ENCODE peak calls at places on chromosomes 16 and 17, in seven cellular contexts. E, O, W, R, I, U and V are unnamed samples.

GRCh38 chr17:48127371-48128051 is 19.9 kb downstream of the SNX11 start:
- DNase-seq in O (no peak), U (no peak), I (peak), E (peak), R (no peak), W (no peak), V (peak)

GRCh38 chr16:8080817-8081216 is 509.5 kb downstream of the TMEM114 start:
- DNase-seq in I (no peak), O (no peak), E (no peak), W (no peak), R (no peak), U (no peak), V (no peak)

GRCh38 chr16:3157229-3158013 is 22.6 kb downstream of the ZNF213 start:
- DNase-seq in U (peak), E (peak), I (peak), R (peak), W (peak), O (peak), V (peak)

GRCh38 chr17:72063262-72063661 is 57.6 kb upstream of the SOX9 start:
- DNase-seq in I (no peak), W (no peak), U (no peak), O (no peak), E (no peak), R (no peak), V (no peak)

GRCh38 chr16:30720086-30720485 is 21.1 kb downstream of the SRCAP start:
- DNase-seq in R (no peak), E (peak), U (no peak), W (no peak), I (no peak), O (no peak), V (no peak)

GRCh38 chr17:226773-227580 is 45.5 kb upstream of the DOC2B start:
- DNase-seq in O (no peak), R (peak), E (peak), I (no peak), W (no peak), U (peak), V (no peak)

GRCh38 chr16:19696312-19696711 is 21.7 kb downstream of the KNOP1 start:
- DNase-seq in R (peak), I (peak), U (no peak), W (peak), E (peak), O (peak), V (peak)

GRCh38 chr17:49414271-49414621 is 436 bp downstream of the PHB1 start:
- DNase-seq in U (no peak), I (no peak), E (no peak), O (no peak), R (no peak), W (no peak), V (no peak)

GRCh38 chr16:51149721-51150158 is 1.3 kb downstream of the SALL1 start:
- DNase-seq in U (peak), R (no peak), I (no peak), W (no peak), O (no peak), E (no peak), V (no peak)

GRCh38 chr16:62041401-62041800 is 5.2 kb upstream of the CDH8 start:
- DNase-seq in E (no peak), U (peak), O (no peak), W (no peak), R (no peak), I (peak), V (peak)

GRCh38 chr16:68907297-68907999 is 64.1 kb downstream of the TANGO6 start:
- DNase-seq in E (no peak), O (no peak), W (no peak), U (peak), R (no peak), I (no peak), V (no peak)

GRCh38 chr17:32157225-32157624 is 14.9 kb downstream of the RHOT1 start:
- DNase-seq in E (no peak), O (no peak), R (no peak), U (no peak), W (no peak), I (peak), V (peak)

GRCh38 chr16:72211085-72211484 is 39.1 kb upstream of the PMFBP1 start:
- DNase-seq in E (no peak), I (no peak), W (no peak), O (no peak), R (no peak), U (no peak), V (no peak)

GRCh38 chr17:78144146-78144719 is 2.0 kb upstream of the C17orf99 start:
- DNase-seq in O (peak), I (peak), R (peak), W (no peak), U (no peak), E (peak), V (peak)

GRCh38 chr16:81537721-81538561 is 93.3 kb downstream of the CMIP start:
- DNase-seq in R (peak), O (no peak), U (no peak), E (peak), W (no peak), I (no peak), V (no peak)
- TF ChIP-seq CTCF in R (no peak), O (no peak), U (no peak), E (no peak), W (no peak), I (no peak), V (no peak)

DNA sequence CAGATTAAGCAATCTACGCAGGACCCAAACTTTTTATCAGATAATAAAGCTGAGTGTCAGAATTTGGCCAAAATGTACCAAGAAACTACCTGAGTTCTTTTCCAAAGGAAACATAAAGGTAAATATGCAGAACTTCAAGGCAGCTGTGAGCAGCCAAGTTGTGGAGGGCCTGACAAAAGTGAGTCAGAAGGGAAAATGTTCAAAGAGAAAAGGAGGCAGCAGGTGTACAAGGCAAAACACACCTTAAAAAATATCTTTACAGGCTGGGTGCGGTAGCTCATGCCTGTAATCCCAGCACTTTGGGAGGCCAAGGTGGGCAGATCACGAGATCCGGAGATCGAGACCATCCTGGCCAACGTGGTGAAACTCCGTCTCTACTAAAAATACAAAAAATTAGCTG is 7.0 kb upstream of the KANSL1 start:
- DNase-seq in U (no peak), E (no peak), W (no peak), I (no peak), O (no peak), R (no peak), V (no peak)
- TF ChIP-seq CTCF in U (no peak), E (no peak), W (no peak), I (no peak), O (no peak), R (no peak), V (no peak)

GRCh38 chr16:77499373-77500285 is 64.8 kb upstream of the ADAMTS18 start:
- DNase-seq in W (no peak), R (no peak), E (no peak), I (peak), U (no peak), O (peak), V (peak)
- TF ChIP-seq CTCF in W (no peak), R (no peak), E (no peak), I (no peak), U (no peak), O (no peak), V (no peak)

GRCh38 chr17:50697663-50698272 is 9.9 kb downstream of the ANKRD40 start:
- DNase-seq in I (no peak), O (no peak), R (no peak), E (no peak), U (no peak), W (no peak), V (no peak)
- TF ChIP-seq CTCF in I (no peak), O (no peak), R (no peak), E (peak), U (peak), W (no peak), V (no peak)

DNA sequence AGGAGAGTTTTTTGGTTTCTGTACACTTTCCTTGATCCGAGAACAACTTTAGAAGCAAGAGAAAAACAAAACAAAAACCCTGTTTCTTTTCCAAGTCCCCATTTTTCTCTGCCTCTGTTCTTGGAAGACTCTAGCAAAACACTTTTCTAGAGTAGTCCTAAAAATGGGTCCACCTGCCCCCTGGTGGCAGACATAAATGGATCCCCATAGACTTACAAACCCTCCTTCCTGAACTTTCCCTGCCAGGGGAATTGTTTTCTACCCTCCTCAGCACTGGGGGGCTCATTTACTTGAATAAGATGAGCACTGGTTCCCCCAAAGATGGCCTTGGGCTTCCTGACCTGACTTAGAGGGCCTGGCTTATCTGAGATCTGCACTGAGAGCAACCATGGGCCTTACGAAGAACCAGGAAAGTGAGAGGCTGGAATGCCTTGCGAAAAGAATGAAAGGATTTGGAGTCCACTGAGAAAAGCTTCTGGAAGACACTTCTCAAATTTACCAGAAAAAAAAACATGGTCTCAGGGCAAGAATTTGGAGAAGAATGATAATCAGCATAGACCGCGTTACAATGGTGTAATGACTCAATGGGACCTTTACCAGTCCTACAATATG is 48.0 kb upstream of the CDYL2 start:
- DNase-seq in U (peak), W (no peak), E (no peak), I (peak), O (no peak), R (no peak), V (peak)
- TF ChIP-seq CTCF in U (peak), W (no peak), E (no peak), I (peak), O (peak), R (no peak), V (peak)

GRCh38 chr17:45110676-45111611 is 21.4 kb downstream of the PLCD3 start:
- DNase-seq in U (no peak), R (no peak), O (peak), E (no peak), I (peak), W (peak), V (no peak)
- TF ChIP-seq CTCF in U (no peak), R (no peak), O (no peak), E (no peak), I (no peak), W (no peak), V (no peak)

GRCh38 chr17:40445769-40446468 is 2.7 kb downstream of the IGFBP4 start:
- DNase-seq in W (no peak), E (no peak), U (no peak), I (no peak), R (no peak), O (no peak), V (no peak)
- TF ChIP-seq CTCF in W (no peak), E (no peak), U (no peak), I (peak), R (no peak), O (no peak), V (peak)

DNA sequence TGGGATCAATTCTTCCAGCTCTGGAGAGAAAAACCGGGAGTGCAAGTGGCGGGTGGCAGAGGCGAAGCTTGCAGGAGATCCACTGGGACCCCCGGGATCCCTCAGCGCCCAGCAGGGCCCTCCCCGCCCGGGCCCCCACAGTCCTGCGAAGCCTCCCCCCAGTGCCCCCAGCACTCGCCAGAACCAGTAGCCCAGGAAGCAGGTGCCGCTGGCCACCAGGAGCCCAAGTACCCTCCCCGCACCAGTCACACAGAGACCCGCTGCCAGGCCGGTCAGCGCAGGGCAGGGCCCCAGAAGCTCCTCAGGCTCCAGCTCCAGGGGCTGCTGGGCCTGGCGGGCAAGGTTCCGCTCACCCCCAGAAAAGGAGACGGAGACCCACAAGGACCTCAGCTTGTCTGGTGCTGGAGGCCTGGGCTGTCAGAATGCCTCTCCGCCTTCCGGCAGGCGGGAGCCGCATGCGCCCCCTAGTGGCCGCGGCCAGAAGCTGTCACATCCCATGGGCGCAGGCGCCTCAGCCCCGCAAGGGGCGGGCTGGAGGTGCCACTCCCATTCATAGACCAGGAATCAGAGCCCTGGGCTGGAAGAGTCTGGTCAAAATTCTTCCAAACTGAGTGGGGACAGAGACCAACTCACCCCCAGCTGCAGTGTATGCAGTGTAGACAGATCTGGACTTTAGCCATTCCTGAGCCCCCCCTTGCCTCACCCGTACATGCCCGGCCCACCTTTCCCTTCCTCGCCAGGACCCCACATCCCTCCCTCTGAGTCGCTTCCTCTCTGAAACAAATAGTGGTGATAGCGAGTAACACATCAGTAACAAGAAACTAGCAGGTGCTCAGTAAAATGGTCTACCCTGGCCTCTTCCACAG is 1002.3 kb downstream of the KCNJ18 start:
- DNase-seq in R (no peak), U (no peak), O (no peak), I (no peak), E (no peak), W (no peak), V (no peak)
- TF ChIP-seq CTCF in R (no peak), U (peak), O (peak), I (no peak), E (no peak), W (no peak), V (peak)

GRCh38 chr16:74999683-75000480 is 1.1 kb downstream of the ZNRF1 start:
- DNase-seq in E (peak), W (peak), O (peak), I (no peak), U (peak), R (peak), V (no peak)
- TF ChIP-seq CTCF in E (no peak), W (no peak), O (no peak), I (no peak), U (peak), R (no peak), V (no peak)

GRCh38 chr17:70804161-70804560 is 634.8 kb downstream of the KCNJ2 start:
- DNase-seq in E (no peak), I (peak), U (no peak), O (no peak), R (no peak), W (no peak), V (peak)

GRCh38 chr17:70810609-70811008 is 641.3 kb downstream of the KCNJ2 start:
- DNase-seq in W (no peak), U (no peak), I (peak), E (no peak), R (no peak), O (no peak), V (peak)

GRCh38 chr17:70808596-70808995 is 639.3 kb downstream of the KCNJ2 start:
- DNase-seq in U (peak), O (no peak), I (no peak), R (no peak), E (no peak), W (no peak), V (peak)
- TF ChIP-seq CTCF in U (peak), O (no peak), I (peak), R (no peak), E (peak), W (no peak), V (peak)